ENCODE peak calls at places on chromosome 10, in seven cellular contexts. B, K, J, O, X, W and T are unnamed samples.

GRCh38 chr10:16995867-16996529 is 133.6 kb downstream of the CUBN start:
- DNase-seq in B (peak; percentile 86), K (no peak), J (no peak), O (peak; percentile 73), X (no peak), W (peak; percentile 76), T (no peak)

GRCh38 chr10:117950408-117950807 is 96.3 kb downstream of the RAB11FIP2 start:
- DNase-seq in B (no peak), K (no peak), J (no peak), O (no peak), X (no peak), W (no peak), T (no peak)

GRCh38 chr10:29895436-29895835 is 163.9 kb downstream of the JCAD start:
- DNase-seq in B (peak; percentile 79), K (no peak), J (peak; percentile 79), O (peak; percentile 99), X (no peak), W (peak; percentile 84), T (peak; percentile 48)

GRCh38 chr10:132200344-132201110 is 13.8 kb downstream of the DPYSL4 start:
- DNase-seq in B (no peak), K (peak; percentile 60), J (peak; percentile 59), O (no peak), X (no peak), W (no peak), T (no peak)

GRCh38 chr10:103145860-103146466 is 47.1 kb downstream of the NT5C2 start:
- DNase-seq in B (no peak), K (no peak), J (no peak), O (peak; percentile 86), X (no peak), W (peak; percentile 84), T (no peak)

GRCh38 chr10:43574906-43575305 is 490 bp upstream of the ZNF239 start:
- DNase-seq in B (no peak), K (no peak), J (no peak), O (no peak), X (no peak), W (peak; percentile 3), T (no peak)

GRCh38 chr10:113993489-113993932 is 50.2 kb upstream of the ADRB1 start:
- DNase-seq in B (peak; percentile 40), K (no peak), J (peak; percentile 69), O (peak; percentile 59), X (no peak), W (no peak), T (no peak)

GRCh38 chr10:96321822-96322221 is 17.6 kb downstream of the DNTT start:
- DNase-seq in B (peak; percentile 60), K (no peak), J (no peak), O (no peak), X (no peak), W (no peak), T (no peak)

GRCh38 chr10:5529702-5530411 is 5.1 kb downstream of the CALML3 start:
- DNase-seq in B (no peak), K (no peak), J (peak; percentile 37), O (no peak), X (no peak), W (no peak), T (no peak)

GRCh38 chr10:126840736-126841135 is 64.5 kb upstream of the DOCK1 start:
- DNase-seq in B (no peak), K (no peak), J (no peak), O (no peak), X (no peak), W (no peak), T (no peak)

GRCh38 chr10:90604636-90605035 is 253.2 kb downstream of the HTR7 start:
- DNase-seq in B (no peak), K (no peak), J (no peak), O (no peak), X (no peak), W (no peak), T (peak; percentile 45)

GRCh38 chr10:3380392-3381050 is 207.9 kb upstream of the PITRM1 start:
- DNase-seq in B (no peak), K (no peak), J (no peak), O (no peak), X (no peak), W (no peak), T (no peak)

GRCh38 chr10:109892087-109892486 is 31.2 kb downstream of the XPNPEP1 start:
- DNase-seq in B (no peak), K (no peak), J (no peak), O (peak; percentile 70), X (no peak), W (no peak), T (no peak)

GRCh38 chr10:77566228-77566627 is 71.4 kb downstream of the KCNMA1 start:
- DNase-seq in B (peak; percentile 31), K (no peak), J (no peak), O (no peak), X (no peak), W (peak; percentile 9), T (no peak)

DNA sequence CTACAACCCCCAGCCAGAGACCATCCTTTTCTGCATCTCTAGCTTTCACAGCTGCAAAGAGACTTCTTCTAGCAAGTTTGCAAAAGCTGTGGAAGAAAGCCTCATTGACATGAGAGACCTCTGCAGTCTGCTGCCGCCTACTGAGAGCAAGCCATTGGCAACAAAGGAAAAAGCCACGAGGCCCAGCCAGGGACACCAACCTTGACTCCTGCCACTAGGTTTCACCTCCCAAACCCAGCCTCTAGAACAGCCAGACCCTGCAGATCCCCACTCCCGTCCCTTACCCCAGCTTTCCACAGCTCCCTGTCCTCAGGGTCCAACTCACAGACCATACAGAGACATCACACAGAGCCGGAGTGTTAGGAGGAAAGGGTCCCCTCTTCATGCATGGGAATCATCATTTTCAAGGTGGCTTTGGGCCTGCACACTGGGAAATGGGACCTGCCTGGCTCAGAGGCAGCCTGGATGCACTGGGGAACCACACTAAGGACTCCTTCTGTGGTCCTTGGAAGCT is 14.6 kb upstream of the C10orf53 start:
- DNase-seq in B (no peak), K (no peak), J (no peak), O (no peak), X (no peak), W (no peak), T (no peak)
- H3K27me3 ChIP-seq in B (no peaks in the 10 kb centered on the region), K (no peaks in the 10 kb centered on the region), J (no peaks in the 10 kb centered on the region), O (no peaks in the 10 kb centered on the region), X (no peaks in the 10 kb centered on the region), W (peaks cover 63% of the 10 kb centered on the region), T (no peaks in the 10 kb centered on the region)

DNA sequence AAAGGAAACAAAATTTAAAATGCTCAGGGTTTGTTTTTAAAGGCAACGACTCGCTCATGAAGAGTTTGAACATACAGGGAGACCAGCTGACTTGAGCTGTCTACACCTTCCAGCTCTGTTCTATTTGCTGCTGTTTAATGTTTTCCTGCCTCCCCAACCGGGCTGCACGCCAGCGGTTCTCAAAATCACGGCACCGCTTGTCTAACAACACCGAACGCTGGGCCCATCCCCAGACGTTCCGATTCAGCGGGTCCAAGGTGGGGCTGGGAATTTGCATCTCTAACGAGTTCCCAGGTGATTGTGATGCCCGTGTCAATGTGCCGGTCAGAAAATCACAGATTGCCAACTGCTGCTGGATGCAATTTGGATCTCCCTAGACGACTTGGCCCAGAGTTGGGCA is 28.3 kb downstream of the CELF2 start:
- DNase-seq in B (no peak), K (no peak), J (peak; percentile 81), O (no peak), X (no peak), W (peak; percentile 21), T (no peak)
- H3K4me3 ChIP-seq in B (no peak overlapping the region), K (no peak overlapping the region), J (peak overlapping the region; percentile 41), O (no peak overlapping the region), X (no peak overlapping the region), W (peak overlapping the region; percentile 3), T (no peak overlapping the region)

GRCh38 chr10:49471532-49471931 is 67.4 kb downstream of the ERCC6 start:
- DNase-seq in B (peak; percentile 4), K (no peak), J (no peak), O (no peak), X (no peak), W (no peak), T (no peak)

DNA sequence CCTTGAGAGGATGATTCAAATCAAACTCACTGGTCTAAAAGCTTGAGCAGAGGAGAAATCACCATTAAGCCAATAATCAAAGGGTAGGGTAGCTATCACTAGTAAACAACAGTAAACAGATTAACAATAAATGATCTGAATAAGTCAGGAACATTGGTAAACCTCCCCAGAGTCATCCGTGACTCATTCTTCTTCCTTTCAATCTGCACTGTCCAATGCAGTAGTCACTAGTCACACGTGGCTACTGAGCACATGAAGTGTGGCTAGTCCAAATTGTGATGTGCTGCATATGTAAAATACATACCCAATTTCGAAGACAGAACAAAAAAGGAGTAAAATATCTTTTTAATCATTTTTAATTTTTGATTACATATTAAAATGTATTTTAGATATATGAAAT is 64.0 kb downstream of the ERCC6 start:
- DNase-seq in B (no peak), K (no peak), J (no peak), O (no peak), X (no peak), W (peak; percentile 83), T (no peak)
- H3K36me3 ChIP-seq in B (no peaks in the 10 kb centered on the region), K (peaks cover 23% of the 10 kb centered on the region), J (peaks cover 13% of the 10 kb centered on the region), O (no peaks in the 10 kb centered on the region), X (peaks cover 44% of the 10 kb centered on the region), W (peaks cover 90% of the 10 kb centered on the region), T (peaks cover 1% of the 10 kb centered on the region)

GRCh38 chr10:23445591-23445990 is 6.7 kb downstream of the OTUD1 start:
- DNase-seq in B (no peak), K (no peak), J (no peak), O (no peak), X (no peak), W (no peak), T (no peak)
- H3K27me3 ChIP-seq in B (no peaks in the 10 kb centered on the region), K (no peaks in the 10 kb centered on the region), J (no peaks in the 10 kb centered on the region), O (no peaks in the 10 kb centered on the region), X (no peaks in the 10 kb centered on the region), W (no peaks in the 10 kb centered on the region), T (no peaks in the 10 kb centered on the region)

DNA sequence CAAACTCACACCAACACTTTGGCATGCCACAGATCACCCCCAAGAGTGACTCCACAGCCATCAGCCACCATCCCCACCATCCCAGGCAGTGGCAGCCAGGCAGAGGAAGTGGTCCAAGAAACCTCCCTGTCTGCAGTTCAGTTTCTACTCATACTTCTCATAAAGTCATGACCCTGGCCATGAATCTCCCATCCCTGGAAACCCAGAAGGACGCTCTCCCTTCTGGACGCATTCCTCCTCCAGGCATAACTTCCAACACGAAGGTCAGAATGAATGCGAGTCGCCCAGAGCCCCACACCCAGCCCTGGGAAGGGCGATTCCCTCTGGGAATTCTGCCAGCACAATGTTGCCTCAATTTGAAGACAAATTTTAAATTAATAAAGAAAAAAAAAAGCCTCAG is 307.8 kb downstream of the FRMD4A start:
- DNase-seq in B (no peak), K (no peak), J (no peak), O (peak; percentile 49), X (no peak), W (no peak), T (no peak)
- H3K4me3 ChIP-seq in B (no peak overlapping the region), K (peak overlapping the region; percentile 12), J (peak overlapping the region; percentile 31), O (no peak overlapping the region), X (no peak overlapping the region), W (no peak overlapping the region), T (no peak overlapping the region)